ENCODE peak calls at places on chromosomes 5 and 9, in nine cellular contexts. One of them, this sample, is unnamed.

GRCh38 chr9:89579741-89580395 is 24.9 kb upstream of the GADD45G start:
- DNase-seq in hippocampal formation: no peak
- DNase-seq in GF-D8: peak
- DNase-seq in EL: no peak
- DNase-seq in renal cortical epithelial cell: no peak
- DNase-seq in effector CD4-positive, alpha-beta T cell: no peak
- DNase-seq in Karpas-422: no peak
- DNase-seq in D721Med: no peak
- DNase-seq in NT2/D1: no peak
- DNase-seq in this sample: no peak

GRCh38 chr5:2996687-2997086 is 245.2 kb upstream of the IRX2 start:
- DNase-seq in hippocampal formation: no peak
- DNase-seq in GF-D8: no peak
- DNase-seq in EL: no peak
- DNase-seq in renal cortical epithelial cell: no peak
- DNase-seq in effector CD4-positive, alpha-beta T cell: no peak
- DNase-seq in Karpas-422: no peak
- DNase-seq in D721Med: no peak
- DNase-seq in NT2/D1: no peak
- DNase-seq in this sample: no peak

GRCh38 chr5:79992891-79993290 is 1.8 kb upstream of the MTX3 start:
- DNase-seq in hippocampal formation: no peak
- DNase-seq in GF-D8: no peak
- DNase-seq in EL: peak
- DNase-seq in renal cortical epithelial cell: no peak
- DNase-seq in effector CD4-positive, alpha-beta T cell: no peak
- DNase-seq in Karpas-422: no peak
- DNase-seq in D721Med: no peak
- DNase-seq in NT2/D1: no peak
- DNase-seq in this sample: no peak

GRCh38 chr5:65722575-65723424 is 795 bp downstream of the NLN start:
- DNase-seq in hippocampal formation: peak
- DNase-seq in GF-D8: peak
- DNase-seq in EL: peak
- DNase-seq in renal cortical epithelial cell: peak
- DNase-seq in effector CD4-positive, alpha-beta T cell: no peak
- DNase-seq in Karpas-422: peak
- DNase-seq in D721Med: no peak
- DNase-seq in NT2/D1: no peak
- DNase-seq in this sample: peak

GRCh38 chr9:133955821-133956411 is 36.2 kb downstream of the VAV2 start:
- DNase-seq in hippocampal formation: no peak
- DNase-seq in GF-D8: peak
- DNase-seq in EL: no peak
- DNase-seq in renal cortical epithelial cell: peak
- DNase-seq in effector CD4-positive, alpha-beta T cell: no peak
- DNase-seq in Karpas-422: peak
- DNase-seq in D721Med: peak
- DNase-seq in NT2/D1: peak
- DNase-seq in this sample: no peak

GRCh38 chr9:126805546-126806262 is 864 bp downstream of the ZBTB43 start:
- DNase-seq in hippocampal formation: no peak
- DNase-seq in GF-D8: peak
- DNase-seq in EL: peak
- DNase-seq in renal cortical epithelial cell: peak
- DNase-seq in effector CD4-positive, alpha-beta T cell: peak
- DNase-seq in Karpas-422: peak
- DNase-seq in D721Med: no peak
- DNase-seq in NT2/D1: no peak
- DNase-seq in this sample: peak

GRCh38 chr5:144433140-144433822 is 262.6 kb downstream of the KCTD16 start:
- DNase-seq in hippocampal formation: no peak
- DNase-seq in GF-D8: no peak
- DNase-seq in EL: no peak
- DNase-seq in renal cortical epithelial cell: no peak
- DNase-seq in effector CD4-positive, alpha-beta T cell: no peak
- DNase-seq in Karpas-422: no peak
- DNase-seq in D721Med: no peak
- DNase-seq in NT2/D1: no peak
- DNase-seq in this sample: no peak

GRCh38 chr9:118575341-118576070 is 793.7 kb downstream of the BRINP1 start:
- DNase-seq in hippocampal formation: no peak
- DNase-seq in GF-D8: no peak
- DNase-seq in EL: peak
- DNase-seq in renal cortical epithelial cell: no peak
- DNase-seq in effector CD4-positive, alpha-beta T cell: no peak
- DNase-seq in Karpas-422: no peak
- DNase-seq in D721Med: no peak
- DNase-seq in NT2/D1: no peak
- DNase-seq in this sample: no peak

GRCh38 chr9:128438343-128439109 is 17.3 kb upstream of the ODF2 start:
- DNase-seq in hippocampal formation: peak
- DNase-seq in GF-D8: peak
- DNase-seq in EL: peak
- DNase-seq in renal cortical epithelial cell: peak
- DNase-seq in effector CD4-positive, alpha-beta T cell: peak
- DNase-seq in Karpas-422: peak
- DNase-seq in D721Med: peak
- DNase-seq in NT2/D1: no peak
- DNase-seq in this sample: peak

GRCh38 chr5:126490167-126490937 is 67.1 kb downstream of the GRAMD2B start:
- DNase-seq in hippocampal formation: peak
- DNase-seq in GF-D8: no peak
- DNase-seq in EL: no peak
- DNase-seq in renal cortical epithelial cell: no peak
- DNase-seq in effector CD4-positive, alpha-beta T cell: no peak
- DNase-seq in Karpas-422: no peak
- DNase-seq in D721Med: no peak
- DNase-seq in NT2/D1: peak
- DNase-seq in this sample: peak

GRCh38 chr9:114034176-114034575 is 43.9 kb downstream of the AMBP start:
- DNase-seq in hippocampal formation: no peak
- DNase-seq in GF-D8: no peak
- DNase-seq in EL: no peak
- DNase-seq in renal cortical epithelial cell: no peak
- DNase-seq in effector CD4-positive, alpha-beta T cell: no peak
- DNase-seq in Karpas-422: no peak
- DNase-seq in D721Med: no peak
- DNase-seq in NT2/D1: no peak
- DNase-seq in this sample: no peak

GRCh38 chr9:99465231-99465891 is 243.3 kb downstream of the SEC61B start:
- DNase-seq in hippocampal formation: no peak
- DNase-seq in GF-D8: no peak
- DNase-seq in EL: no peak
- DNase-seq in renal cortical epithelial cell: no peak
- DNase-seq in effector CD4-positive, alpha-beta T cell: no peak
- DNase-seq in Karpas-422: no peak
- DNase-seq in D721Med: no peak
- DNase-seq in NT2/D1: no peak
- DNase-seq in this sample: no peak

GRCh38 chr9:127963359-127964064 is 17.3 kb downstream of the EEIG1 start:
- DNase-seq in hippocampal formation: no peak
- DNase-seq in GF-D8: no peak
- DNase-seq in EL: no peak
- DNase-seq in renal cortical epithelial cell: no peak
- DNase-seq in effector CD4-positive, alpha-beta T cell: no peak
- DNase-seq in Karpas-422: no peak
- DNase-seq in D721Med: no peak
- DNase-seq in NT2/D1: no peak
- DNase-seq in this sample: no peak

GRCh38 chr5:80763873-80764647 is 109.3 kb upstream of the DHFR start:
- DNase-seq in hippocampal formation: no peak
- DNase-seq in GF-D8: no peak
- DNase-seq in EL: peak
- DNase-seq in renal cortical epithelial cell: no peak
- DNase-seq in effector CD4-positive, alpha-beta T cell: no peak
- DNase-seq in Karpas-422: no peak
- DNase-seq in D721Med: no peak
- DNase-seq in NT2/D1: no peak
- DNase-seq in this sample: peak

GRCh38 chr5:159189310-159189709 is 20.0 kb downstream of the RNF145 start:
- DNase-seq in hippocampal formation: no peak
- DNase-seq in GF-D8: no peak
- DNase-seq in EL: no peak
- DNase-seq in renal cortical epithelial cell: no peak
- DNase-seq in effector CD4-positive, alpha-beta T cell: no peak
- DNase-seq in Karpas-422: no peak
- DNase-seq in D721Med: no peak
- DNase-seq in NT2/D1: no peak
- DNase-seq in this sample: peak

GRCh38 chr9:81772144-81772543 is 82.8 kb upstream of the TLE1 start:
- DNase-seq in hippocampal formation: no peak
- DNase-seq in GF-D8: no peak
- DNase-seq in EL: peak
- DNase-seq in renal cortical epithelial cell: peak
- DNase-seq in effector CD4-positive, alpha-beta T cell: no peak
- DNase-seq in Karpas-422: no peak
- DNase-seq in D721Med: no peak
- DNase-seq in NT2/D1: no peak
- DNase-seq in this sample: peak

GRCh38 chr5:93154551-93154950 is 426.5 kb downstream of the NR2F1-AS1 start:
- DNase-seq in hippocampal formation: no peak
- DNase-seq in GF-D8: no peak
- DNase-seq in EL: no peak
- DNase-seq in renal cortical epithelial cell: no peak
- DNase-seq in effector CD4-positive, alpha-beta T cell: no peak
- DNase-seq in Karpas-422: no peak
- DNase-seq in D721Med: no peak
- DNase-seq in NT2/D1: no peak
- DNase-seq in this sample: no peak

GRCh38 chr9:79471577-79472543 is 99.9 kb upstream of the TLE4 start:
- DNase-seq in hippocampal formation: peak
- DNase-seq in GF-D8: no peak
- DNase-seq in EL: peak
- DNase-seq in renal cortical epithelial cell: peak
- DNase-seq in effector CD4-positive, alpha-beta T cell: no peak
- DNase-seq in Karpas-422: peak
- DNase-seq in D721Med: no peak
- DNase-seq in NT2/D1: no peak
- DNase-seq in this sample: peak

GRCh38 chr9:89311346-89312153 is 555 bp downstream of the CKS2 start:
- DNase-seq in hippocampal formation: no peak
- DNase-seq in GF-D8: no peak
- DNase-seq in EL: no peak
- DNase-seq in renal cortical epithelial cell: no peak
- DNase-seq in effector CD4-positive, alpha-beta T cell: peak
- DNase-seq in Karpas-422: peak
- DNase-seq in D721Med: no peak
- DNase-seq in NT2/D1: no peak
- DNase-seq in this sample: no peak

GRCh38 chr5:14399054-14399657 is 182.4 kb upstream of the OTULINL start:
- DNase-seq in hippocampal formation: no peak
- DNase-seq in GF-D8: no peak
- DNase-seq in EL: peak
- DNase-seq in renal cortical epithelial cell: peak
- DNase-seq in effector CD4-positive, alpha-beta T cell: peak
- DNase-seq in Karpas-422: peak
- DNase-seq in D721Med: no peak
- DNase-seq in NT2/D1: no peak
- DNase-seq in this sample: peak

GRCh38 chr9:25025156-25025555 is 479.5 kb upstream of the IZUMO3 start:
- DNase-seq in hippocampal formation: no peak
- DNase-seq in GF-D8: no peak
- DNase-seq in EL: no peak
- DNase-seq in renal cortical epithelial cell: no peak
- DNase-seq in effector CD4-positive, alpha-beta T cell: no peak
- DNase-seq in Karpas-422: no peak
- DNase-seq in D721Med: no peak
- DNase-seq in NT2/D1: no peak
- DNase-seq in this sample: no peak

GRCh38 chr5:76153271-76153670 is 70.1 kb downstream of the SV2C start:
- DNase-seq in hippocampal formation: no peak
- DNase-seq in GF-D8: no peak
- DNase-seq in EL: no peak
- DNase-seq in renal cortical epithelial cell: no peak
- DNase-seq in effector CD4-positive, alpha-beta T cell: no peak
- DNase-seq in Karpas-422: no peak
- DNase-seq in D721Med: no peak
- DNase-seq in NT2/D1: no peak
- DNase-seq in this sample: no peak

GRCh38 chr5:78060421-78060820 is 234.1 kb downstream of the AP3B1 start:
- DNase-seq in hippocampal formation: no peak
- DNase-seq in GF-D8: no peak
- DNase-seq in EL: peak
- DNase-seq in renal cortical epithelial cell: no peak
- DNase-seq in effector CD4-positive, alpha-beta T cell: no peak
- DNase-seq in Karpas-422: no peak
- DNase-seq in D721Med: no peak
- DNase-seq in NT2/D1: no peak
- DNase-seq in this sample: no peak

GRCh38 chr5:59799668-59800374 is 93.7 kb downstream of the PDE4D start:
- DNase-seq in hippocampal formation: no peak
- DNase-seq in GF-D8: peak
- DNase-seq in EL: peak
- DNase-seq in renal cortical epithelial cell: peak
- DNase-seq in effector CD4-positive, alpha-beta T cell: peak
- DNase-seq in Karpas-422: peak
- DNase-seq in D721Med: no peak
- DNase-seq in NT2/D1: no peak
- DNase-seq in this sample: peak